ENCODE peak calls at places on chromosome 11, in four cellular contexts. One of them, this sample, is unnamed.

GRCh38 chr11:69311767-69312385 is 17.9 kb downstream of the MYEOV start:
- DNase-seq in NCI-H460: no peak
- DNase-seq in IMR-90: no peak
- DNase-seq in hippocampal formation: no peak
- DNase-seq in this sample: no peak

GRCh38 chr11:17392872-17393271 is 4.4 kb upstream of the KCNJ11 start:
- DNase-seq in NCI-H460: no peak
- DNase-seq in IMR-90: no peak
- DNase-seq in hippocampal formation: no peak
- DNase-seq in this sample: no peak

GRCh38 chr11:76096552-76096951 is 109.8 kb downstream of the WNT11 start:
- DNase-seq in NCI-H460: no peak
- DNase-seq in IMR-90: no peak
- DNase-seq in hippocampal formation: no peak
- DNase-seq in this sample: no peak

GRCh38 chr11:2932850-2933251 is 3.6 kb upstream of the PHLDA2 start:
- DNase-seq in NCI-H460: no peak
- DNase-seq in IMR-90: peak
- DNase-seq in hippocampal formation: no peak
- DNase-seq in this sample: no peak

GRCh38 chr11:112369916-112370315 is 109.3 kb upstream of the PLET1 start:
- DNase-seq in NCI-H460: no peak
- DNase-seq in IMR-90: no peak
- DNase-seq in hippocampal formation: no peak
- DNase-seq in this sample: no peak

GRCh38 chr11:2311456-2312201 is 9.8 kb downstream of the TSPAN32 start:
- DNase-seq in NCI-H460: no peak
- DNase-seq in IMR-90: no peak
- DNase-seq in hippocampal formation: no peak
- DNase-seq in this sample: no peak

GRCh38 chr11:123474994-123475393 is 44.9 kb downstream of the GRAMD1B start:
- DNase-seq in NCI-H460: no peak
- DNase-seq in IMR-90: peak
- DNase-seq in hippocampal formation: no peak
- DNase-seq in this sample: no peak

GRCh38 chr11:67352546-67353316 is 615 bp downstream of the POLD4 start:
- DNase-seq in NCI-H460: no peak
- DNase-seq in IMR-90: no peak
- DNase-seq in hippocampal formation: no peak
- DNase-seq in this sample: peak

GRCh38 chr11:63841554-63841953 is 2.6 kb downstream of the MARK2 start:
- DNase-seq in NCI-H460: no peak
- DNase-seq in IMR-90: peak
- DNase-seq in hippocampal formation: no peak
- DNase-seq in this sample: no peak

GRCh38 chr11:68664141-68664540 is 20.2 kb upstream of the GAL start:
- DNase-seq in NCI-H460: no peak
- DNase-seq in IMR-90: no peak
- DNase-seq in hippocampal formation: no peak
- DNase-seq in this sample: no peak

GRCh38 chr11:63870351-63871197 is 31.7 kb downstream of the MARK2 start:
- DNase-seq in NCI-H460: no peak
- DNase-seq in IMR-90: peak
- DNase-seq in hippocampal formation: no peak
- DNase-seq in this sample: no peak

GRCh38 chr11:28913883-28914282 is 805.7 kb downstream of the METTL15 start:
- DNase-seq in NCI-H460: no peak
- DNase-seq in IMR-90: no peak
- DNase-seq in hippocampal formation: no peak
- DNase-seq in this sample: no peak

This sample was measured in SW 1271.